ENCODE peak calls at places on chromosomes 12 and 14, in ten cellular contexts. One of them, this sample, is unnamed.

GRCh38 chr14:32013083-32013482 is 64.0 kb upstream of the ARHGAP5 start:
- DNase-seq in A549: no peak
- DNase-seq in heart left ventricle: no peak
- DNase-seq in tibial nerve: no peak
- DNase-seq in uterus: no peak
- DNase-seq in left ventricle myocardium inferior: no peak
- DNase-seq in esophagus squamous epithelium: no peak
- DNase-seq in left lung: no peak
- DNase-seq in tibial artery: no peak
- DNase-seq in A673: peak
- DNase-seq in this sample: no peak

GRCh38 chr12:12975322-12976077 is 23.5 kb upstream of the GPRC5D start:
- DNase-seq in A549: peak
- DNase-seq in heart left ventricle: no peak
- DNase-seq in tibial nerve: no peak
- DNase-seq in uterus: no peak
- DNase-seq in left ventricle myocardium inferior: no peak
- DNase-seq in esophagus squamous epithelium: no peak
- DNase-seq in left lung: no peak
- DNase-seq in tibial artery: peak
- DNase-seq in A673: peak
- DNase-seq in this sample: no peak

GRCh38 chr12:63764481-63764880 is 15.2 kb upstream of the RXYLT1 start:
- DNase-seq in A549: no peak
- DNase-seq in heart left ventricle: no peak
- DNase-seq in tibial nerve: no peak
- DNase-seq in uterus: no peak
- DNase-seq in left ventricle myocardium inferior: no peak
- DNase-seq in esophagus squamous epithelium: no peak
- DNase-seq in left lung: no peak
- DNase-seq in tibial artery: no peak
- DNase-seq in A673: no peak
- DNase-seq in this sample: no peak

GRCh38 chr12:131391399-131391798 is 319.5 kb upstream of the SFSWAP start:
- DNase-seq in A549: no peak
- DNase-seq in heart left ventricle: no peak
- DNase-seq in tibial nerve: no peak
- DNase-seq in uterus: no peak
- DNase-seq in left ventricle myocardium inferior: no peak
- DNase-seq in esophagus squamous epithelium: no peak
- DNase-seq in left lung: no peak
- DNase-seq in tibial artery: no peak
- DNase-seq in A673: no peak
- DNase-seq in this sample: no peak

GRCh38 chr12:27190761-27191160 is 53.3 kb upstream of the STK38L start:
- DNase-seq in A549: no peak
- DNase-seq in heart left ventricle: no peak
- DNase-seq in tibial nerve: no peak
- DNase-seq in uterus: no peak
- DNase-seq in left ventricle myocardium inferior: no peak
- DNase-seq in esophagus squamous epithelium: no peak
- DNase-seq in left lung: no peak
- DNase-seq in tibial artery: no peak
- DNase-seq in A673: no peak
- DNase-seq in this sample: no peak

GRCh38 chr14:76986261-76986565 is 42.3 kb downstream of the IRF2BPL start:
- DNase-seq in A549: no peak
- DNase-seq in heart left ventricle: no peak
- DNase-seq in tibial nerve: no peak
- DNase-seq in uterus: no peak
- DNase-seq in left ventricle myocardium inferior: no peak
- DNase-seq in esophagus squamous epithelium: no peak
- DNase-seq in left lung: no peak
- DNase-seq in tibial artery: no peak
- DNase-seq in A673: no peak
- DNase-seq in this sample: no peak

GRCh38 chr12:57886590-57887363 is 40.2 kb upstream of the CTDSP2 start:
- DNase-seq in A549: no peak
- DNase-seq in heart left ventricle: no peak
- DNase-seq in tibial nerve: no peak
- DNase-seq in uterus: no peak
- DNase-seq in left ventricle myocardium inferior: no peak
- DNase-seq in esophagus squamous epithelium: no peak
- DNase-seq in left lung: no peak
- DNase-seq in tibial artery: no peak
- DNase-seq in A673: no peak
- DNase-seq in this sample: no peak

GRCh38 chr14:92460916-92461579 is 52.5 kb upstream of the RIN3 start:
- DNase-seq in A549: no peak
- DNase-seq in heart left ventricle: no peak
- DNase-seq in tibial nerve: no peak
- DNase-seq in uterus: no peak
- DNase-seq in left ventricle myocardium inferior: peak
- DNase-seq in esophagus squamous epithelium: no peak
- DNase-seq in left lung: peak
- DNase-seq in tibial artery: no peak
- DNase-seq in A673: no peak
- DNase-seq in this sample: peak

GRCh38 chr12:66092559-66093269 is 37.8 kb downstream of the LLPH start:
- DNase-seq in A549: no peak
- DNase-seq in heart left ventricle: no peak
- DNase-seq in tibial nerve: no peak
- DNase-seq in uterus: no peak
- DNase-seq in left ventricle myocardium inferior: no peak
- DNase-seq in esophagus squamous epithelium: no peak
- DNase-seq in left lung: no peak
- DNase-seq in tibial artery: no peak
- DNase-seq in A673: peak
- DNase-seq in this sample: peak

GRCh38 chr12:96227365-96228106 is 33.4 kb downstream of the ELK3 start:
- DNase-seq in A549: no peak
- DNase-seq in heart left ventricle: no peak
- DNase-seq in tibial nerve: no peak
- DNase-seq in uterus: no peak
- DNase-seq in left ventricle myocardium inferior: no peak
- DNase-seq in esophagus squamous epithelium: no peak
- DNase-seq in left lung: no peak
- DNase-seq in tibial artery: no peak
- DNase-seq in A673: no peak
- DNase-seq in this sample: no peak

DNA sequence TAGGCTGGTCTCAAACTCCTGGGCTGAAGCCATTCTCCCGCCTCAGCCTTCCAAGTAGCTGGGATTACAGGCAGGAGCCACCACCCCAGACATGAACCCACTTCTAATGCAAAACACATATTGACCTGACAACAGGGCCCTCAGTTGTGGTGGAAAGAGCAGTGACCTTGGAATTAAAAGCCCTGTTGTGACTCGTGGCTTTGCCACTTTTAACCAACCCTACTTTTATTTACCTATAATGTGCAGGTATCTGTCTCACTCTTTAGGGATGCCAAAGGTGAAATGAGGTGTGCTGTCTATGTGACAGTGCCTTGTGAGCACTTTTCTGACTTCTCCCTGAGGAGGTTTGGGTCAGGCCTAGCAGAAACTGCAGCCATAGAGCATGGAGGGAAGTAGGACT is 132.8 kb upstream of the DNM1L start:
- DNase-seq in A549: no peak
- DNase-seq in heart left ventricle: no peak
- DNase-seq in tibial nerve: no peak
- DNase-seq in uterus: no peak
- DNase-seq in left ventricle myocardium inferior: no peak
- DNase-seq in esophagus squamous epithelium: no peak
- DNase-seq in left lung: no peak
- DNase-seq in tibial artery: no peak
- DNase-seq in A673: no peak
- DNase-seq in this sample: no peak
- TF ChIP-seq CTCF in A549: no peak
- TF ChIP-seq CTCF in heart left ventricle: no peak
- TF ChIP-seq CTCF in tibial nerve: no peak
- TF ChIP-seq CTCF in uterus: no peak
- TF ChIP-seq CTCF in left ventricle myocardium inferior: no peak
- TF ChIP-seq CTCF in esophagus squamous epithelium: no peak
- TF ChIP-seq CTCF in left lung: no peak
- TF ChIP-seq CTCF in tibial artery: no peak
- TF ChIP-seq CTCF in A673: no peak
- TF ChIP-seq CTCF in this sample: no peak

GRCh38 chr14:63045612-63046320 is 508 bp upstream of the KCNH5 start:
- DNase-seq in A549: peak
- DNase-seq in heart left ventricle: peak
- DNase-seq in tibial nerve: no peak
- DNase-seq in uterus: peak
- DNase-seq in left ventricle myocardium inferior: no peak
- DNase-seq in esophagus squamous epithelium: no peak
- DNase-seq in left lung: peak
- DNase-seq in tibial artery: no peak
- DNase-seq in A673: peak
- DNase-seq in this sample: no peak

GRCh38 chr14:63051301-63051700 is 6.0 kb upstream of the KCNH5 start:
- DNase-seq in A549: no peak
- DNase-seq in heart left ventricle: no peak
- DNase-seq in tibial nerve: no peak
- DNase-seq in uterus: no peak
- DNase-seq in left ventricle myocardium inferior: no peak
- DNase-seq in esophagus squamous epithelium: no peak
- DNase-seq in left lung: no peak
- DNase-seq in tibial artery: no peak
- DNase-seq in A673: no peak
- DNase-seq in this sample: no peak

GRCh38 chr14:63050694-63051093 is 5.4 kb upstream of the KCNH5 start:
- DNase-seq in A549: no peak
- DNase-seq in heart left ventricle: no peak
- DNase-seq in tibial nerve: no peak
- DNase-seq in uterus: no peak
- DNase-seq in left ventricle myocardium inferior: no peak
- DNase-seq in esophagus squamous epithelium: no peak
- DNase-seq in left lung: no peak
- DNase-seq in tibial artery: no peak
- DNase-seq in A673: no peak
- DNase-seq in this sample: no peak

GRCh38 chr14:63045234-63045611 is at the start of gene KCNH5:
- DNase-seq in A549: peak
- DNase-seq in heart left ventricle: peak
- DNase-seq in tibial nerve: no peak
- DNase-seq in uterus: peak
- DNase-seq in left ventricle myocardium inferior: peak
- DNase-seq in esophagus squamous epithelium: no peak
- DNase-seq in left lung: no peak
- DNase-seq in tibial artery: no peak
- DNase-seq in A673: peak
- DNase-seq in this sample: no peak

GRCh38 chr14:63046339-63047268 is 1.3 kb upstream of the KCNH5 start:
- DNase-seq in A549: no peak
- DNase-seq in heart left ventricle: no peak
- DNase-seq in tibial nerve: no peak
- DNase-seq in uterus: no peak
- DNase-seq in left ventricle myocardium inferior: no peak
- DNase-seq in esophagus squamous epithelium: no peak
- DNase-seq in left lung: no peak
- DNase-seq in tibial artery: no peak
- DNase-seq in A673: no peak
- DNase-seq in this sample: no peak
- H3K4me3 ChIP-seq in A549: peak
- H3K4me3 ChIP-seq in heart left ventricle: no peak
- H3K4me3 ChIP-seq in tibial nerve: peak
- H3K4me3 ChIP-seq in uterus: no peak
- H3K4me3 ChIP-seq in left ventricle myocardium inferior: peak
- H3K4me3 ChIP-seq in esophagus squamous epithelium: peak
- H3K4me3 ChIP-seq in left lung: no peak
- H3K4me3 ChIP-seq in tibial artery: no peak
- H3K4me3 ChIP-seq in A673: peak
- H3K4me3 ChIP-seq in this sample: no peak

DNA sequence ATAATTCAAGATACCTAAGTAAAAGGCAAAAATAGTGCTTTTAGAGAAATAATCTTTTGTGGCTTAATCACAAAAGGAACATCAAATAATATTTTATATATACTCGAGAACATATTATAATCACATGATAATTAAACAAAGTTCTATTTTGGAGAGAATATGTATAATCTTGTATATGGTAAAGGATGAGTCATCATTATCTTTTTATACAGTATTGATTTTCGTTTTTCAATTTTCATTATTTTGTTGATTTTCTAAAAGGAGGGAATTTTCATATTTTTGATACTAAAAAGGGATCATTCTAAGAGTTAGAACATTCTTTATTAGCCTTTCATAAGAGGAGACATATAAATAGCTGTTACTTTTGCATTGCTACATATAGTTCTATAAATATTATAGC is 77.3 kb upstream of the TTC7B start:
- DNase-seq in A549: no peak
- DNase-seq in heart left ventricle: no peak
- DNase-seq in tibial nerve: no peak
- DNase-seq in uterus: no peak
- DNase-seq in left ventricle myocardium inferior: no peak
- DNase-seq in esophagus squamous epithelium: no peak
- DNase-seq in left lung: no peak
- DNase-seq in tibial artery: no peak
- DNase-seq in A673: no peak
- DNase-seq in this sample: no peak
- TF ChIP-seq CTCF in A549: no peak
- TF ChIP-seq CTCF in heart left ventricle: no peak
- TF ChIP-seq CTCF in tibial nerve: no peak
- TF ChIP-seq CTCF in uterus: no peak
- TF ChIP-seq CTCF in left ventricle myocardium inferior: no peak
- TF ChIP-seq CTCF in esophagus squamous epithelium: no peak
- TF ChIP-seq CTCF in left lung: no peak
- TF ChIP-seq CTCF in tibial artery: no peak
- TF ChIP-seq CTCF in A673: no peak
- TF ChIP-seq CTCF in this sample: no peak

GRCh38 chr14:65414961-65415589 is 2.5 kb downstream of the FUT8 start:
- DNase-seq in A549: peak
- DNase-seq in heart left ventricle: no peak
- DNase-seq in tibial nerve: no peak
- DNase-seq in uterus: no peak
- DNase-seq in left ventricle myocardium inferior: no peak
- DNase-seq in esophagus squamous epithelium: no peak
- DNase-seq in left lung: no peak
- DNase-seq in tibial artery: no peak
- DNase-seq in A673: peak
- DNase-seq in this sample: no peak
- H3K4me3 ChIP-seq in A549: no peak
- H3K4me3 ChIP-seq in heart left ventricle: peak
- H3K4me3 ChIP-seq in tibial nerve: peak
- H3K4me3 ChIP-seq in uterus: no peak
- H3K4me3 ChIP-seq in left ventricle myocardium inferior: no peak
- H3K4me3 ChIP-seq in esophagus squamous epithelium: no peak
- H3K4me3 ChIP-seq in left lung: no peak
- H3K4me3 ChIP-seq in tibial artery: no peak
- H3K4me3 ChIP-seq in A673: no peak
- H3K4me3 ChIP-seq in this sample: no peak

This sample was measured in AG09309.